ENCODE peak calls at places on chromosomes 13 and 19, in nine cellular contexts. O is GM23338; K is naive thymus-derived CD4-positive, alpha-beta T cell; A is M059J; D is stimulated activated naive CD8-positive, alpha-beta T cell treated with anti-CD3 and anti-CD28 coated beads, Interleukin-15, amount 100 ng/mL, for 72 hours; M is NCI-H460; G is nephron progenitor cell; H is sciatic nerve; Z is left colon. L is an unnamed sample.

GRCh38 chr13:49927755-49928154 is 8.4 kb downstream of the SPRYD7 start:
- DNase-seq in O (no peak), K (no peak), A (peak), D (no peak), M (no peak), G (no peak), H (no peak), Z (no peak), L (no peak)

GRCh38 chr13:46184277-46184699 is 2.3 kb upstream of the LCP1 start:
- DNase-seq in O (peak), K (peak), A (peak), D (peak), M (peak), G (peak), H (no peak), Z (peak), L (peak)

GRCh38 chr13:73870036-73870741 is 264.0 kb downstream of the KLF12 start:
- DNase-seq in O (no peak), K (peak), A (no peak), D (no peak), M (no peak), G (no peak), H (no peak), Z (no peak), L (no peak)

GRCh38 chr13:44818016-44818415 is 171.3 kb downstream of the NUFIP1 start:
- DNase-seq in O (no peak), K (no peak), A (no peak), D (no peak), M (no peak), G (no peak), H (no peak), Z (no peak), L (no peak)

GRCh38 chr13:93625536-93625935 is 398.9 kb downstream of the GPC6 start:
- DNase-seq in O (no peak), K (no peak), A (no peak), D (no peak), M (no peak), G (no peak), H (no peak), Z (no peak), L (no peak)

GRCh38 chr19:9881720-9882119 is 46.6 kb downstream of the PIN1 start:
- DNase-seq in O (no peak), K (no peak), A (peak), D (no peak), M (no peak), G (no peak), H (no peak), Z (peak), L (no peak)

GRCh38 chr19:41161903-41162302 is 31.1 kb upstream of the CYP2S1 start:
- DNase-seq in O (peak), K (no peak), A (no peak), D (no peak), M (no peak), G (no peak), H (no peak), Z (no peak), L (no peak)

GRCh38 chr13:36848228-36848982 is 29.4 kb downstream of the RFXAP start:
- DNase-seq in O (peak), K (no peak), A (peak), D (no peak), M (no peak), G (no peak), H (no peak), Z (no peak), L (no peak)

GRCh38 chr19:47095707-47096704 is 17.6 kb downstream of the ZC3H4 start:
- DNase-seq in O (peak), K (no peak), A (peak), D (no peak), M (peak), G (no peak), H (no peak), Z (peak), L (no peak)

GRCh38 chr19:13064092-13064489 is 38.6 kb downstream of the LYL1 start:
- DNase-seq in O (no peak), K (no peak), A (no peak), D (no peak), M (no peak), G (no peak), H (no peak), Z (no peak), L (no peak)

GRCh38 chr19:14450168-14450874 is 17.2 kb downstream of the PKN1 start:
- DNase-seq in O (peak), K (peak), A (peak), D (peak), M (peak), G (peak), H (no peak), Z (no peak), L (peak)

GRCh38 chr19:55486971-55487883 is 1.0 kb upstream of the SSC5D start:
- DNase-seq in O (no peak), K (no peak), A (peak), D (no peak), M (no peak), G (peak), H (peak), Z (peak), L (peak)

GRCh38 chr19:2050349-2050990 is 574 bp downstream of the MKNK2 start:
- DNase-seq in O (no peak), K (no peak), A (no peak), D (peak), M (no peak), G (peak), H (peak), Z (peak), L (peak)

GRCh38 chr19:48509467-48510194 is 2.0 kb downstream of the LMTK3 start:
- DNase-seq in O (peak), K (no peak), A (no peak), D (no peak), M (no peak), G (no peak), H (no peak), Z (no peak), L (no peak)

GRCh38 chr13:109990296-109990695 is 203.9 kb upstream of the IRS2 start:
- DNase-seq in O (no peak), K (no peak), A (no peak), D (no peak), M (no peak), G (no peak), H (no peak), Z (no peak), L (no peak)

GRCh38 chr13:95254341-95254740 is 46.9 kb downstream of the ABCC4 start:
- DNase-seq in O (no peak), K (no peak), A (peak), D (no peak), M (no peak), G (no peak), H (no peak), Z (no peak), L (no peak)

GRCh38 chr13:43783820-43784219 is 3.0 kb downstream of the ENOX1 start:
- DNase-seq in O (peak), K (no peak), A (peak), D (no peak), M (no peak), G (no peak), H (no peak), Z (no peak), L (no peak)